ENCODE peak calls at places on chromosomes 1 and 21, in ten cellular contexts. One of them, this sample, is unnamed.
A peak's percentile ranks its signal among the peaks of the same experiment; 100 is the strongest.

GRCh38 chr1:168145184-168146159 is 8.7 kb upstream of the GPR161 start:
- DNase-seq in PC-9: peak; percentile 84
- DNase-seq in tibial nerve: peak; percentile 90
- DNase-seq in lower lobe of right lung: peak; percentile 89
- DNase-seq in left ventricle myocardium inferior: peak; percentile 85
- DNase-seq in thoracic aorta: peak; percentile 47
- DNase-seq in kidney: peak; percentile 93
- DNase-seq in GM23338: peak; percentile 96
- DNase-seq in left lung: peak; percentile 95
- DNase-seq in PC-3: peak; percentile 95
- DNase-seq in this sample: peak; percentile 88

GRCh38 chr1:161726631-161727342 is 5.4 kb downstream of the FCRLB start:
- DNase-seq in PC-9: peak; percentile 80
- DNase-seq in tibial nerve: peak; percentile 84
- DNase-seq in lower lobe of right lung: peak; percentile 90
- DNase-seq in left ventricle myocardium inferior: peak; percentile 90
- DNase-seq in thoracic aorta: peak; percentile 63
- DNase-seq in kidney: peak; percentile 96
- DNase-seq in GM23338: peak; percentile 90
- DNase-seq in left lung: peak; percentile 92
- DNase-seq in PC-3: peak; percentile 81
- DNase-seq in this sample: peak; percentile 53

GRCh38 chr1:207941664-207942063 is 30.7 kb upstream of the CD34 start:
- DNase-seq in PC-9: no peak
- DNase-seq in tibial nerve: peak; percentile 80
- DNase-seq in lower lobe of right lung: peak; percentile 60
- DNase-seq in left ventricle myocardium inferior: peak; percentile 85
- DNase-seq in thoracic aorta: peak; percentile 37
- DNase-seq in kidney: peak; percentile 84
- DNase-seq in GM23338: no peak
- DNase-seq in left lung: peak; percentile 67
- DNase-seq in PC-3: no peak
- DNase-seq in this sample: no peak

GRCh38 chr1:205523891-205524793 is 19.7 kb downstream of the CDK18 start:
- DNase-seq in PC-9: peak; percentile 72
- DNase-seq in tibial nerve: peak; percentile 72
- DNase-seq in lower lobe of right lung: peak; percentile 73
- DNase-seq in left ventricle myocardium inferior: peak; percentile 76
- DNase-seq in thoracic aorta: no peak
- DNase-seq in kidney: no peak
- DNase-seq in GM23338: peak; percentile 91
- DNase-seq in left lung: no peak
- DNase-seq in PC-3: peak; percentile 90
- DNase-seq in this sample: peak; percentile 82

GRCh38 chr1:6723621-6724428 is 22.2 kb upstream of the DNAJC11 start:
- DNase-seq in PC-9: no peak
- DNase-seq in tibial nerve: no peak
- DNase-seq in lower lobe of right lung: no peak
- DNase-seq in left ventricle myocardium inferior: no peak
- DNase-seq in thoracic aorta: no peak
- DNase-seq in kidney: no peak
- DNase-seq in GM23338: no peak
- DNase-seq in left lung: no peak
- DNase-seq in PC-3: no peak
- DNase-seq in this sample: no peak

GRCh38 chr21:43364851-43365424 is 62.0 kb downstream of the SIK1 start:
- DNase-seq in PC-9: no peak
- DNase-seq in tibial nerve: no peak
- DNase-seq in lower lobe of right lung: no peak
- DNase-seq in left ventricle myocardium inferior: no peak
- DNase-seq in thoracic aorta: no peak
- DNase-seq in kidney: no peak
- DNase-seq in GM23338: no peak
- DNase-seq in left lung: peak; percentile 79
- DNase-seq in PC-3: no peak
- DNase-seq in this sample: no peak

GRCh38 chr1:94014635-94015488 is 105.6 kb upstream of the GCLM start:
- DNase-seq in PC-9: no peak
- DNase-seq in tibial nerve: no peak
- DNase-seq in lower lobe of right lung: no peak
- DNase-seq in left ventricle myocardium inferior: no peak
- DNase-seq in thoracic aorta: no peak
- DNase-seq in kidney: no peak
- DNase-seq in GM23338: no peak
- DNase-seq in left lung: no peak
- DNase-seq in PC-3: no peak
- DNase-seq in this sample: no peak

GRCh38 chr1:235278233-235278914 is 49.6 kb downstream of the ARID4B start:
- DNase-seq in PC-9: no peak
- DNase-seq in tibial nerve: no peak
- DNase-seq in lower lobe of right lung: no peak
- DNase-seq in left ventricle myocardium inferior: no peak
- DNase-seq in thoracic aorta: no peak
- DNase-seq in kidney: no peak
- DNase-seq in GM23338: no peak
- DNase-seq in left lung: no peak
- DNase-seq in PC-3: no peak
- DNase-seq in this sample: no peak

GRCh38 chr1:221097479-221098281 is 218.4 kb downstream of the HLX start:
- DNase-seq in PC-9: no peak
- DNase-seq in tibial nerve: peak; percentile 43
- DNase-seq in lower lobe of right lung: no peak
- DNase-seq in left ventricle myocardium inferior: no peak
- DNase-seq in thoracic aorta: no peak
- DNase-seq in kidney: no peak
- DNase-seq in GM23338: no peak
- DNase-seq in left lung: no peak
- DNase-seq in PC-3: peak; percentile 62
- DNase-seq in this sample: no peak

GRCh38 chr1:231636157-231636556 is 9.6 kb downstream of the DISC1 start:
- DNase-seq in PC-9: no peak
- DNase-seq in tibial nerve: no peak
- DNase-seq in lower lobe of right lung: no peak
- DNase-seq in left ventricle myocardium inferior: no peak
- DNase-seq in thoracic aorta: no peak
- DNase-seq in kidney: no peak
- DNase-seq in GM23338: no peak
- DNase-seq in left lung: no peak
- DNase-seq in PC-3: peak; percentile 56
- DNase-seq in this sample: no peak

GRCh38 chr1:27000092-27000816 is 6.8 kb downstream of the TRNP1 start:
- DNase-seq in PC-9: no peak
- DNase-seq in tibial nerve: no peak
- DNase-seq in lower lobe of right lung: no peak
- DNase-seq in left ventricle myocardium inferior: no peak
- DNase-seq in thoracic aorta: no peak
- DNase-seq in kidney: no peak
- DNase-seq in GM23338: peak; percentile 72
- DNase-seq in left lung: no peak
- DNase-seq in PC-3: no peak
- DNase-seq in this sample: no peak

GRCh38 chr21:33025471-33026298 is at the start of gene OLIG2:
- DNase-seq in PC-9: no peak
- DNase-seq in tibial nerve: no peak
- DNase-seq in lower lobe of right lung: no peak
- DNase-seq in left ventricle myocardium inferior: no peak
- DNase-seq in thoracic aorta: no peak
- DNase-seq in kidney: no peak
- DNase-seq in GM23338: peak; percentile 98
- DNase-seq in left lung: peak; percentile 83
- DNase-seq in PC-3: no peak
- DNase-seq in this sample: no peak

GRCh38 chr1:183243190-183244065 is 57.4 kb downstream of the LAMC2 start:
- DNase-seq in PC-9: no peak
- DNase-seq in tibial nerve: peak; percentile 82
- DNase-seq in lower lobe of right lung: no peak
- DNase-seq in left ventricle myocardium inferior: peak; percentile 74
- DNase-seq in thoracic aorta: no peak
- DNase-seq in kidney: no peak
- DNase-seq in GM23338: no peak
- DNase-seq in left lung: no peak
- DNase-seq in PC-3: no peak
- DNase-seq in this sample: no peak

GRCh38 chr1:239025223-239025622 is 361.1 kb upstream of the CHRM3 start:
- DNase-seq in PC-9: no peak
- DNase-seq in tibial nerve: no peak
- DNase-seq in lower lobe of right lung: no peak
- DNase-seq in left ventricle myocardium inferior: no peak
- DNase-seq in thoracic aorta: no peak
- DNase-seq in kidney: no peak
- DNase-seq in GM23338: no peak
- DNase-seq in left lung: no peak
- DNase-seq in PC-3: no peak
- DNase-seq in this sample: no peak

GRCh38 chr1:235650341-235651169 is 971 bp upstream of the GNG4 start:
- DNase-seq in PC-9: no peak
- DNase-seq in tibial nerve: no peak
- DNase-seq in lower lobe of right lung: no peak
- DNase-seq in left ventricle myocardium inferior: no peak
- DNase-seq in thoracic aorta: no peak
- DNase-seq in kidney: peak; percentile 69
- DNase-seq in GM23338: peak; percentile 86
- DNase-seq in left lung: peak; percentile 85
- DNase-seq in PC-3: no peak
- DNase-seq in this sample: no peak

GRCh38 chr1:240618946-240619345 is 7.0 kb upstream of the GREM2 start:
- DNase-seq in PC-9: no peak
- DNase-seq in tibial nerve: no peak
- DNase-seq in lower lobe of right lung: no peak
- DNase-seq in left ventricle myocardium inferior: no peak
- DNase-seq in thoracic aorta: no peak
- DNase-seq in kidney: no peak
- DNase-seq in GM23338: no peak
- DNase-seq in left lung: no peak
- DNase-seq in PC-3: no peak
- DNase-seq in this sample: no peak

GRCh38 chr1:240424740-240425464 is 187.1 kb downstream of the GREM2 start:
- DNase-seq in PC-9: no peak
- DNase-seq in tibial nerve: no peak
- DNase-seq in lower lobe of right lung: no peak
- DNase-seq in left ventricle myocardium inferior: no peak
- DNase-seq in thoracic aorta: no peak
- DNase-seq in kidney: no peak
- DNase-seq in GM23338: no peak
- DNase-seq in left lung: no peak
- DNase-seq in PC-3: peak; percentile 54
- DNase-seq in this sample: no peak

GRCh38 chr1:16082283-16083038 is 9.0 kb upstream of the FAM131C start:
- DNase-seq in PC-9: peak; percentile 67
- DNase-seq in tibial nerve: peak; percentile 64
- DNase-seq in lower lobe of right lung: peak; percentile 76
- DNase-seq in left ventricle myocardium inferior: peak; percentile 69
- DNase-seq in thoracic aorta: no peak
- DNase-seq in kidney: no peak
- DNase-seq in GM23338: peak; percentile 88
- DNase-seq in left lung: peak; percentile 85
- DNase-seq in PC-3: peak; percentile 86
- DNase-seq in this sample: peak; percentile 65
- H3K27ac ChIP-seq in PC-9: no peak overlapping the region
- H3K27ac ChIP-seq in tibial nerve: no peak overlapping the region
- H3K27ac ChIP-seq in lower lobe of right lung: no peak overlapping the region
- H3K27ac ChIP-seq in left ventricle myocardium inferior: peak overlapping the region; percentile 72
- H3K27ac ChIP-seq in thoracic aorta: no peak overlapping the region
- H3K27ac ChIP-seq in kidney: no peak overlapping the region
- H3K27ac ChIP-seq in GM23338: no peak overlapping the region
- H3K27ac ChIP-seq in left lung: no peak overlapping the region
- H3K27ac ChIP-seq in PC-3: no peak overlapping the region
- H3K27ac ChIP-seq in this sample: no peak overlapping the region

DNA sequence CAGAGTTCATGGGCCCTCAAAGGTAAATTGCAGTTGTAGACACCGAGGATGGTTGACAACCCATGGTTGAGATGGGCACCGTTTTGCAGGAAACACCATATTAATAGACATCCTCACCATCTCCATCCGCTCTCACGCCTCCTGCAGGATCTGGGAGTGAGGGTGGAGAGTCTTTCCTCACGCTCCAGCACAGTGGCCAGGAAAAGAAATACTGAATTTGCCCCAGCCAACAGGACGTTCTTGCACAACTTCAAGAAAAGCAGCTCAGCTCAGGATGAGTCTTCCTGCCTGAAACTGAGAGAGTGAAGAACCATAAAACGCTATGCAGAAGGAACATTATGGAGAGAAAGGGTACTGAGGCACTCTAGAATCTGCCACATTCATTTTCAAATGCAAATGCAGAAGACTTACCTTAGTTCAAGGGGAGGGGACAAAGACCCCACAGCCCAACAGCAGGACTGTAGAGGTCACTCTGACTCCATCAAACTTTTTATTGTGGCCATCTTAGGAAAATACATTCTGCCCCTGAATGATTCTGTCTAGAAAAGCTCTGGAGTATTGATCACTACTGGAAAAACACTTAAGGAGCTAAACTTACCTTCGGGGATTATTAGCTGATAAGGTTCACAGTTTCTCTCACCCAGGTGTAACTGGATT is 9.3 kb downstream of the SLAMF8 start:
- DNase-seq in PC-9: no peak
- DNase-seq in tibial nerve: no peak
- DNase-seq in lower lobe of right lung: no peak
- DNase-seq in left ventricle myocardium inferior: no peak
- DNase-seq in thoracic aorta: no peak
- DNase-seq in kidney: no peak
- DNase-seq in GM23338: peak; percentile 16
- DNase-seq in left lung: no peak
- DNase-seq in PC-3: no peak
- DNase-seq in this sample: no peak
- TF ChIP-seq CTCF in PC-9: no peak
- TF ChIP-seq CTCF in tibial nerve: no peak
- TF ChIP-seq CTCF in lower lobe of right lung: no peak
- TF ChIP-seq CTCF in left ventricle myocardium inferior: peak; percentile 38
- TF ChIP-seq CTCF in thoracic aorta: no peak
- TF ChIP-seq CTCF in kidney: no peak
- TF ChIP-seq CTCF in GM23338: peak; percentile 46
- TF ChIP-seq CTCF in left lung: no peak
- TF ChIP-seq CTCF in PC-3: peak; percentile 47
- TF ChIP-seq CTCF in this sample: no peak

GRCh38 chr1:212007178-212007577 is 28.2 kb downstream of the INTS7 start:
- DNase-seq in PC-9: no peak
- DNase-seq in tibial nerve: no peak
- DNase-seq in lower lobe of right lung: no peak
- DNase-seq in left ventricle myocardium inferior: no peak
- DNase-seq in thoracic aorta: no peak
- DNase-seq in kidney: no peak
- DNase-seq in GM23338: no peak
- DNase-seq in left lung: no peak
- DNase-seq in PC-3: no peak
- DNase-seq in this sample: no peak
- H3K27ac ChIP-seq in PC-9: no peak overlapping the region
- H3K27ac ChIP-seq in tibial nerve: no peak overlapping the region
- H3K27ac ChIP-seq in lower lobe of right lung: no peak overlapping the region
- H3K27ac ChIP-seq in left ventricle myocardium inferior: no peak overlapping the region
- H3K27ac ChIP-seq in thoracic aorta: no peak overlapping the region
- H3K27ac ChIP-seq in kidney: no peak overlapping the region
- H3K27ac ChIP-seq in GM23338: no peak overlapping the region
- H3K27ac ChIP-seq in left lung: no peak overlapping the region
- H3K27ac ChIP-seq in PC-3: no peak overlapping the region
- H3K27ac ChIP-seq in this sample: no peak overlapping the region

DNA sequence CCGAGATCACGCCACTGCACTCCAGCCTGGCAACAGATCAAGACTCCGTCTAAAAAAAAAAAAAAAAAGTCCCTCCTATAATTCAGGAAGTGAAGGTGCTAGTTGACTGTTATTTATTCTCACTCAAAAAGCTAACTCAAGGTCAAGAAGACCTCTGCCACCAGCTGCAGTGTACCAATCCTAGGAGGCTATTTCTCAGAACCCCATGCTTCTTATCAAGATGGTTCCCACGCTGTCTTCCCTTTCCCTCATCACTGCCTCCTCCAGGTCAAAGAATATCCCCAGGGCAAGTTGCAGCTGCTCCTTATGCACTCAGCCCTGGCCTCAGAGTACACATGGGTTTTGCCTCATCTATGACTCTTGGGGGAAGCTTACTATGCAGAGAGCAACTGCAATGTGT is 53.6 kb downstream of the RERE start:
- DNase-seq in PC-9: no peak
- DNase-seq in tibial nerve: no peak
- DNase-seq in lower lobe of right lung: no peak
- DNase-seq in left ventricle myocardium inferior: no peak
- DNase-seq in thoracic aorta: no peak
- DNase-seq in kidney: no peak
- DNase-seq in GM23338: peak; percentile 66
- DNase-seq in left lung: no peak
- DNase-seq in PC-3: no peak
- DNase-seq in this sample: no peak
- TF ChIP-seq CTCF in PC-9: no peak
- TF ChIP-seq CTCF in tibial nerve: no peak
- TF ChIP-seq CTCF in lower lobe of right lung: no peak
- TF ChIP-seq CTCF in left ventricle myocardium inferior: no peak
- TF ChIP-seq CTCF in thoracic aorta: no peak
- TF ChIP-seq CTCF in kidney: no peak
- TF ChIP-seq CTCF in GM23338: peak; percentile 56
- TF ChIP-seq CTCF in left lung: no peak
- TF ChIP-seq CTCF in PC-3: no peak
- TF ChIP-seq CTCF in this sample: no peak